ENCODE peak calls at places on chromosomes 4 and X, in seven cellular contexts. M is H1, X is HCT116, J is HepG2, N is body of pancreas, G is uterus, W is gastrocnemius medialis. V is an unnamed sample.
A peak's percentile ranks its signal among the peaks of the same experiment; 100 is the strongest.

GRCh38 chr4:176383273-176384077 is 63.7 kb downstream of the SPCS3 start:
- DNase-seq in M (no peak), X (no peak), J (no peak), N (no peak), G (no peak), W (no peak), V (no peak)

GRCh38 chr4:36285784-36286480 is 4.5 kb downstream of the DTHD1 start:
- DNase-seq in M (no peak), X (peak; percentile 15), J (no peak), N (no peak), G (no peak), W (no peak), V (no peak)

GRCh38 chr4:6201580-6202091 is 1.3 kb upstream of the JAKMIP1 start:
- DNase-seq in M (no peak), X (no peak), J (no peak), N (no peak), G (no peak), W (no peak), V (no peak)

GRCh38 chrX:47460561-47460960 is 22.5 kb downstream of the ZNF41 start:
- DNase-seq in M (no peak), X (no peak), J (no peak), N (no peak), G (no peak), W (no peak), V (no peak)

GRCh38 chrX:27599928-27600327 is 9.8 kb downstream of the DCAF8L2 start:
- DNase-seq in M (no peak), X (no peak), J (peak; percentile 0), N (no peak), G (no peak), W (no peak), V (no peak)

GRCh38 chr4:77913353-77913752 is 50.7 kb downstream of the MRPL1 start:
- DNase-seq in M (no peak), X (no peak), J (no peak), N (no peak), G (no peak), W (no peak), V (no peak)

GRCh38 chr4:8044699-8045098 is 105.0 kb upstream of the AFAP1 start:
- DNase-seq in M (no peak), X (no peak), J (no peak), N (peak; percentile 27), G (no peak), W (no peak), V (no peak)

GRCh38 chrX:17380221-17380620 is 5.2 kb downstream of the NHS start:
- DNase-seq in M (no peak), X (no peak), J (no peak), N (no peak), G (no peak), W (no peak), V (no peak)

GRCh38 chr4:151530783-151531182 is 121.8 kb downstream of the FHIP1A start:
- DNase-seq in M (no peak), X (no peak), J (no peak), N (no peak), G (no peak), W (no peak), V (no peak)

GRCh38 chrX:15664487-15665444 is at the start of gene CLTRN:
- DNase-seq in M (no peak), X (no peak), J (no peak), N (no peak), G (no peak), W (no peak), V (no peak)

GRCh38 chrX:15956684-15957083 is 102.1 kb upstream of the AP1S2 start:
- DNase-seq in M (no peak), X (no peak), J (no peak), N (no peak), G (no peak), W (no peak), V (no peak)

GRCh38 chr4:61200195-61200990 is at the start of gene ADGRL3:
- DNase-seq in M (peak; percentile 64), X (no peak), J (no peak), N (no peak), G (peak; percentile 26), W (no peak), V (no peak)

GRCh38 chr4:29336851-29337250 is 1383.3 kb upstream of the PCDH7 start:
- DNase-seq in M (no peak), X (no peak), J (no peak), N (no peak), G (no peak), W (no peak), V (no peak)

GRCh38 chr4:152398060-152398459 is 137.8 kb downstream of the FBXW7 start:
- DNase-seq in M (no peak), X (no peak), J (peak; percentile 4), N (no peak), G (no peak), W (no peak), V (no peak)

GRCh38 chr4:79198886-79199591 is 126.8 kb downstream of the NAA11 start:
- DNase-seq in M (no peak), X (no peak), J (no peak), N (no peak), G (no peak), W (no peak), V (no peak)

GRCh38 chrX:118513120-118513899 is 17.7 kb downstream of the DOCK11 start:
- DNase-seq in M (no peak), X (no peak), J (no peak), N (no peak), G (no peak), W (no peak), V (no peak)

DNA sequence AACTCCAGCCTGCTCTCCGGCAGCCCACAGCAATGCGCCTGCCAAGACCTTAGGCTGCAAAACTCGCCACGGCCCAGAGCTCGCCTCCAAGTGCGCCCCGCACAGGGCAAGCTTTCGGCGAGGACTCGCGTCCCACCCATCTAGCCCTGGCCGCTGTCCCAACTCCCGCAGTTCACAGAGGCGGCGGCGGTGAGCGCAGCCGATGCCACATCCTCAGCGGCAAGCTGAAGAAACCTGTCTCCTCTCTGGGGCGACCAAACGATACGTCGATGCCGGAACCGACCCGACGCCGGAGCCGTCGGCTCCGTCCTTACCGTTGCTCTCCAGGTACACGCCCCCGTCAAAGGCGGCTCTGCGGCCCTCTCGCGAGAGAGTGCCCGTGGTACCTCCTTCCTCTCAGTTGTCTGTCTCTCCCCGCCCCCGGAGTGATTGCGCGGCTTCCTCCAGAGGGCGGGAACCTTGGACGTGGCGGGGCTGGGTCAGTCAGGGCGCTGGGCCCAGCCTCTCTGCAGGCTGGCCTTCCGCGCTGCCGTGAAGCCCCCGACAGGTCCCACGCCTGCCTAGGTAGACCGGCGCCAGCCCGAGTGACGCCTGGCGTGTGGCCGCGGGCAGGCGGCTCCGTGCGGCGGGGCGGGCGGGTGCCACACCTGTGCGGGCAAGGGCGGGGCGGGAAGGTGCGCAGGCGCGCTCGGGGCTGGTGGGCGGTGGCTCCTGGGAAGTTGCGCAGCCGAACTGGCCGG is 380 bp upstream of the RAB33B start:
- DNase-seq in M (peak; percentile 88), X (peak; percentile 94), J (peak; percentile 94), N (peak; percentile 98), G (peak; percentile 97), W (peak; percentile 96), V (peak; percentile 96)
- TF ChIP-seq POLR2A in M (no peak), X (peak; percentile 92), J (peak; percentile 86), N (peak; percentile 91), G (peak; percentile 88), W (no peak), V (peak; percentile 75)

DNA sequence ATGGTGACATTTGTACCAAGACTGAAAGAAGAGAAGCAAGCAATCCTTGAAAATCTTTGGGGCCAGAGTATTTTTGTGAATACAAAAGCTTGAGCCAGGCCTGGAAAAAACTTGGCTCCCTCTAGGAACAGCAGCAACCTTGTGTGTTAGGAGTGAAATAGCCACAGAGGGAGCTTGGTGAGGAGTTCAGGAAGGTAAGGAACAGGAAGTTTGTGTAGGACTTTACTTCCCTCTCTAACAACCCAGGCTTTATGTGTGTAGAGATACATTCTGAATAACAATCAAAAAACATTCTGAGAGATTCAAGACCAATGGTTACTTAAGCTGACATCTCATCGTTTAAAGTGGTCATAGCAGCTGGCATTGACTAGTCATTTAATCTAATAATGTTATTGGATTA is 668.5 kb downstream of the PCDH18 start:
- DNase-seq in M (no peak), X (peak; percentile 10), J (no peak), N (no peak), G (no peak), W (no peak), V (no peak)
- TF ChIP-seq CTCF in M (no peak), X (no peak), J (no peak), N (no peak), G (no peak), W (no peak), V (no peak)

GRCh38 chr4:84494518-84494917 is 4.6 kb downstream of the NKX6-1 start:
- DNase-seq in M (no peak), X (no peak), J (no peak), N (no peak), G (no peak), W (no peak), V (no peak)
- H3K27me3 ChIP-seq in M (peaks cover 97% of the 10 kb centered on the region), X (no peaks in the 10 kb centered on the region), J (peaks cover 6% of the 10 kb centered on the region), N (peaks cover 12% of the 10 kb centered on the region), G (peaks cover 92% of the 10 kb centered on the region), W (peaks cover 100% of the 10 kb centered on the region), V (peaks cover 100% of the 10 kb centered on the region)

GRCh38 chrX:313546-313945 is 5.0 kb downstream of the GTPBP6 start:
- DNase-seq in M (no peak), X (no peak), J (no peak), N (no peak), G (no peak), W (no peak), V (no peak)

GRCh38 chrX:308821-309520 is 9.6 kb downstream of the GTPBP6 start:
- DNase-seq in M (no peak), X (no peak), J (no peak), N (no peak), G (no peak), W (no peak), V (no peak)

GRCh38 chrX:310621-311155 is 7.9 kb downstream of the GTPBP6 start:
- DNase-seq in M (no peak), X (no peak), J (no peak), N (peak; percentile 6), G (no peak), W (no peak), V (no peak)

GRCh38 chrX:312621-313331 is 5.8 kb downstream of the GTPBP6 start:
- DNase-seq in M (no peak), X (no peak), J (no peak), N (no peak), G (no peak), W (no peak), V (no peak)

DNA sequence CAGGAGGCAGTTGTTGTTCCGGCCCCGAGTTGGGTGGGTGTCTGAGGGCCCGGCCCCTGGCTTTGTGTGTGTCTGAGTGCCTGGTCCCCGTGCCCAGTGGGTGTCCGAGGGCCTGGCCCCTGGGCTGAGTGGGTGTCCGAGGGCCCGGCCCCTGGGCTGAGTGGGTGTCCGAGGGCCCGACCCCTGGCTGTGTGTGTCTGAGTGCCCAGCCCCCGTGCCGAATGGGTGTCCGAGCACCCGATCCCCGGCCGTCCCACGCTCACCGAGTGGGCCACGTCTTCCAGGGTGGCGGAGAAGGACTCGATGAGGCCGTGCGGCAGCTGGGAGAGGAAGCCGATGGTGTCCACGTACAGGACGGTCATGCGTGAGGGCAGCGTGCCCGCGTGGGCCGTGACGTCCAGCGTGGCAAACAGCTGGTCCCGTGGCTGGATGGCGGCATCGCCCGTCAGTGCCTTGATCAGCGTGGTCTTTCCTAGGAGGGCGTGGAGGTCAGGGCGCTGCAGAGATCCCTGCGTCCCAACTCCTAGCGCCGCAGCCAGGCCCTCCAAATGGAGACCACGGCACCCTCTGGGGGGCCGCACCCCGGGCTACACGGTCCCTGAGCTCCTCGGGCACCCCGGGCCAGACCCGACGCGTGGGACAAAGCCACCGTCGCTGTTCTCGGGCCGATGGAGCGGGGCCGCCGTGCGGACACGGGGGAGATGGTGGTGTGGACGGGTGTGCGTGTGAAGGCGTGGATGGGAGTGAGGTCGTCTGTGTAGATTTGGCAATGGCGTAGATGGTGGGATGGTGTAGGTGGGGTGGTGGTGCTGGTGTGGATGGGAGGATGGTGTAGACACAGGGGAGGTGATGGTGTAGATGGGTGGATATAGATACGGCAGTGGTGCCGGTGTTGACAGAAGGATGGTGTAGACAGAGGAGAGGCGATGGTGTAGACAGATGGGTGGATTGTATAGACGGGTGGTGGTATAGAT is 7.2 kb downstream of the GTPBP6 start:
- DNase-seq in M (no peak), X (no peak), J (no peak), N (peak; percentile 13), G (no peak), W (no peak), V (no peak)
- TF ChIP-seq POLR2A in M (peak; percentile 24), X (no peak), J (no peak), N (no peak), G (no peak), W (no peak), V (no peak)

V was measured in tibial nerve.